ENCODE peak calls at places on chromosomes 16 and 17, in nine cellular contexts. One of them, this sample, is unnamed.

GRCh38 chr16:11552445-11552844 is 34.3 kb downstream of the LITAF start:
- DNase-seq in GM23248: no peak
- DNase-seq in trophoblast cell: no peak
- DNase-seq in PC-3: no peak
- DNase-seq in K562: no peak
- DNase-seq in mammary epithelial cell: no peak
- DNase-seq in adipocyte: no peak
- DNase-seq in mesendoderm: no peak
- DNase-seq in fibroblast of lung: peak
- DNase-seq in this sample: no peak

GRCh38 chr17:70484496-70484895 is 315.2 kb downstream of the KCNJ2 start:
- DNase-seq in GM23248: no peak
- DNase-seq in trophoblast cell: no peak
- DNase-seq in PC-3: no peak
- DNase-seq in K562: no peak
- DNase-seq in mammary epithelial cell: no peak
- DNase-seq in adipocyte: no peak
- DNase-seq in mesendoderm: no peak
- DNase-seq in fibroblast of lung: no peak
- DNase-seq in this sample: no peak

GRCh38 chr17:47736501-47737211 is 3.6 kb downstream of the TBX21 start:
- DNase-seq in GM23248: no peak
- DNase-seq in trophoblast cell: no peak
- DNase-seq in PC-3: no peak
- DNase-seq in K562: no peak
- DNase-seq in mammary epithelial cell: no peak
- DNase-seq in adipocyte: no peak
- DNase-seq in mesendoderm: no peak
- DNase-seq in fibroblast of lung: no peak
- DNase-seq in this sample: no peak

GRCh38 chr17:32286518-32286900 is 20.9 kb downstream of the RHBDL3 start:
- DNase-seq in GM23248: no peak
- DNase-seq in trophoblast cell: no peak
- DNase-seq in PC-3: no peak
- DNase-seq in K562: peak
- DNase-seq in mammary epithelial cell: no peak
- DNase-seq in adipocyte: no peak
- DNase-seq in mesendoderm: no peak
- DNase-seq in fibroblast of lung: no peak
- DNase-seq in this sample: no peak

GRCh38 chr16:22235839-22236745 is 30.0 kb downstream of the EEF2K start:
- DNase-seq in GM23248: peak
- DNase-seq in trophoblast cell: no peak
- DNase-seq in PC-3: no peak
- DNase-seq in K562: no peak
- DNase-seq in mammary epithelial cell: no peak
- DNase-seq in adipocyte: peak
- DNase-seq in mesendoderm: no peak
- DNase-seq in fibroblast of lung: peak
- DNase-seq in this sample: no peak

GRCh38 chr17:66331038-66331816 is 28.8 kb downstream of the PRKCA start:
- DNase-seq in GM23248: no peak
- DNase-seq in trophoblast cell: no peak
- DNase-seq in PC-3: no peak
- DNase-seq in K562: peak
- DNase-seq in mammary epithelial cell: no peak
- DNase-seq in adipocyte: no peak
- DNase-seq in mesendoderm: no peak
- DNase-seq in fibroblast of lung: no peak
- DNase-seq in this sample: no peak

GRCh38 chr17:62093188-62094155 is 28.4 kb upstream of the MED13 start:
- DNase-seq in GM23248: peak
- DNase-seq in trophoblast cell: peak
- DNase-seq in PC-3: peak
- DNase-seq in K562: no peak
- DNase-seq in mammary epithelial cell: peak
- DNase-seq in adipocyte: peak
- DNase-seq in mesendoderm: no peak
- DNase-seq in fibroblast of lung: peak
- DNase-seq in this sample: peak

GRCh38 chr17:2721603-2722002 is 10.0 kb upstream of the CLUH start:
- DNase-seq in GM23248: no peak
- DNase-seq in trophoblast cell: no peak
- DNase-seq in PC-3: no peak
- DNase-seq in K562: no peak
- DNase-seq in mammary epithelial cell: peak
- DNase-seq in adipocyte: no peak
- DNase-seq in mesendoderm: no peak
- DNase-seq in fibroblast of lung: no peak
- DNase-seq in this sample: no peak

GRCh38 chr17:22304667-22305303 is 612.5 kb downstream of the KCNJ18 start:
- DNase-seq in GM23248: no peak
- DNase-seq in trophoblast cell: no peak
- DNase-seq in PC-3: no peak
- DNase-seq in K562: peak
- DNase-seq in mammary epithelial cell: no peak
- DNase-seq in adipocyte: no peak
- DNase-seq in mesendoderm: no peak
- DNase-seq in fibroblast of lung: no peak
- DNase-seq in this sample: no peak

GRCh38 chr16:48272837-48273421 is 25.6 kb upstream of the ABCC11 start:
- DNase-seq in GM23248: no peak
- DNase-seq in trophoblast cell: no peak
- DNase-seq in PC-3: no peak
- DNase-seq in K562: no peak
- DNase-seq in mammary epithelial cell: peak
- DNase-seq in adipocyte: no peak
- DNase-seq in mesendoderm: no peak
- DNase-seq in fibroblast of lung: no peak
- DNase-seq in this sample: no peak

GRCh38 chr16:75038036-75038959 is 39.5 kb downstream of the ZNRF1 start:
- DNase-seq in GM23248: no peak
- DNase-seq in trophoblast cell: no peak
- DNase-seq in PC-3: no peak
- DNase-seq in K562: peak
- DNase-seq in mammary epithelial cell: no peak
- DNase-seq in adipocyte: no peak
- DNase-seq in mesendoderm: no peak
- DNase-seq in fibroblast of lung: no peak
- DNase-seq in this sample: no peak

GRCh38 chr16:19598805-19599204 is 43.3 kb downstream of the VPS35L start:
- DNase-seq in GM23248: no peak
- DNase-seq in trophoblast cell: no peak
- DNase-seq in PC-3: no peak
- DNase-seq in K562: no peak
- DNase-seq in mammary epithelial cell: no peak
- DNase-seq in adipocyte: no peak
- DNase-seq in mesendoderm: no peak
- DNase-seq in fibroblast of lung: no peak
- DNase-seq in this sample: no peak

GRCh38 chr16:29961479-29962343 is at the start of gene TMEM219:
- DNase-seq in GM23248: peak
- DNase-seq in trophoblast cell: peak
- DNase-seq in PC-3: peak
- DNase-seq in K562: peak
- DNase-seq in mammary epithelial cell: peak
- DNase-seq in adipocyte: peak
- DNase-seq in mesendoderm: peak
- DNase-seq in fibroblast of lung: peak
- DNase-seq in this sample: peak

GRCh38 chr17:65099475-65099874 is 37.7 kb upstream of the RGS9 start:
- DNase-seq in GM23248: no peak
- DNase-seq in trophoblast cell: no peak
- DNase-seq in PC-3: no peak
- DNase-seq in K562: no peak
- DNase-seq in mammary epithelial cell: no peak
- DNase-seq in adipocyte: no peak
- DNase-seq in mesendoderm: no peak
- DNase-seq in fibroblast of lung: no peak
- DNase-seq in this sample: no peak

GRCh38 chr17:65099941-65100315 is 37.2 kb upstream of the RGS9 start:
- DNase-seq in GM23248: peak
- DNase-seq in trophoblast cell: peak
- DNase-seq in PC-3: peak
- DNase-seq in K562: no peak
- DNase-seq in mammary epithelial cell: peak
- DNase-seq in adipocyte: peak
- DNase-seq in mesendoderm: no peak
- DNase-seq in fibroblast of lung: peak
- DNase-seq in this sample: no peak

GRCh38 chr17:65102235-65102634 is 34.9 kb upstream of the RGS9 start:
- DNase-seq in GM23248: no peak
- DNase-seq in trophoblast cell: no peak
- DNase-seq in PC-3: no peak
- DNase-seq in K562: no peak
- DNase-seq in mammary epithelial cell: no peak
- DNase-seq in adipocyte: no peak
- DNase-seq in mesendoderm: no peak
- DNase-seq in fibroblast of lung: no peak
- DNase-seq in this sample: no peak

GRCh38 chr17:65101371-65101770 is 35.8 kb upstream of the RGS9 start:
- DNase-seq in GM23248: no peak
- DNase-seq in trophoblast cell: no peak
- DNase-seq in PC-3: no peak
- DNase-seq in K562: no peak
- DNase-seq in mammary epithelial cell: no peak
- DNase-seq in adipocyte: no peak
- DNase-seq in mesendoderm: no peak
- DNase-seq in fibroblast of lung: no peak
- DNase-seq in this sample: no peak

DNA sequence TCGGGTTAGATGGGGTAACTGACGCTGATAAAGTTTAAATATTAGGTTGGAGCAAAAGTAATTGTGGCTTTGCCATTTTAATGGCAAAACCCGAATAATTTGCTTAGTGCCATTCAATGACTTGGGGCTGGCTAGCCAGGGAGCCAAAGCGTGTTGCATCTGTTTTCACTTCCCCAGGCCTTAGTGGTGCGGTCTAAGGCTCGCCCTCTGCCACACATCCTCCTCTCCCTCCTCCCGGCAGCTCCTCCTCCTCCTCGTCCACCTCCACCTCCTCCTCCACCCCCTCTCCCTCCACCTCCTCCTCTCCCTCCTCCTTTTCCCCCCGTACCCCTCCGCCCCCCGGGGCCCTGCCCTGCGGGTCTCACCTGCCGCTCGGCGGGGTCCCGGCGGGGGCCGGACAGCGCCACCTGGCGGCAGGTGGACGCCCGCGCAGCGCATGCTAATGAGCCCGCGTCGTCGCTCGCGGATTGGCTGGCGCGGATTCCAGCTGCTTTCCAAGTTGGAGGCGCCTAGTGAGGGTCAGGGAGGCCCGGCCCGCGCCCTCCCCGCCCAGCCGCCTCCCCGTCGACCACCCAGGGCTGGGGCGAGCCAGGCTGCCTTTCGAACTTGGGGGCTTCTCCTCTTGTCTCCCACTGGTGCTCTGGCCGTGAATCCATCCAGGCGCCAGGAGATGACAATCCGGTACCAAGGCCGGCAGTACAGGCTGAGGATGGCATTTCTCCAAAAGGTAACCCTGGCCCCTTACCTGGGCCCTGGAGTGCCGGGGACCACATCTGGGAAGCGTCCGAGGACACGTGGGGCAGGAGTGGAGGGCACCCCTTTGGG is 36.6 kb upstream of the RGS9 start:
- DNase-seq in GM23248: peak
- DNase-seq in trophoblast cell: peak
- DNase-seq in PC-3: peak
- DNase-seq in K562: peak
- DNase-seq in mammary epithelial cell: peak
- DNase-seq in adipocyte: peak
- DNase-seq in mesendoderm: peak
- DNase-seq in fibroblast of lung: peak
- DNase-seq in this sample: no peak
- H3K9ac ChIP-seq in GM23248: peak
- H3K9ac ChIP-seq in trophoblast cell: peak
- H3K9ac ChIP-seq in PC-3: peak
- H3K9ac ChIP-seq in K562: peak
- H3K9ac ChIP-seq in mammary epithelial cell: peak
- H3K9ac ChIP-seq in adipocyte: peak
- H3K9ac ChIP-seq in mesendoderm: peak
- H3K9ac ChIP-seq in fibroblast of lung: no peak
- H3K9ac ChIP-seq in this sample: peak

DNA sequence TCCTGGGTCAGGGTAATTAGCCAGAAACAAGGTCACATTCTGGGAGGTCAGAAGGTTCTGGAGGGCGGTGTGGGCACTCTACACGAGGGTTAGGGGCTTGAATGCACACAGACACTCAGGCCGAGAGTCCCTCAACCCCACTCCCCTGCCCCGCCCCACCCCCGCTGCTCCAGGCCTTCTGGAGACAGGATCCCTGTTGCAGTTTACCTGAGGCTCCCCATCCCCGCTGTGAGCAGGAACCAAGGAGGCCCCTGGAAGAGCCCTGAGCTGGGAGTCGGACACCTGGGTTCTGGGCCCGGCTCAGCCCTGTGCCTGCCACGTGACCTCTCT is 4.4 kb upstream of the ACTG1 start:
- DNase-seq in GM23248: no peak
- DNase-seq in trophoblast cell: no peak
- DNase-seq in PC-3: no peak
- DNase-seq in K562: no peak
- DNase-seq in mammary epithelial cell: no peak
- DNase-seq in adipocyte: no peak
- DNase-seq in mesendoderm: no peak
- DNase-seq in fibroblast of lung: no peak
- DNase-seq in this sample: no peak
- H3K9ac ChIP-seq in GM23248: peak
- H3K9ac ChIP-seq in trophoblast cell: no peak
- H3K9ac ChIP-seq in PC-3: no peak
- H3K9ac ChIP-seq in K562: peak
- H3K9ac ChIP-seq in mammary epithelial cell: no peak
- H3K9ac ChIP-seq in adipocyte: peak
- H3K9ac ChIP-seq in mesendoderm: peak
- H3K9ac ChIP-seq in fibroblast of lung: no peak
- H3K9ac ChIP-seq in this sample: no peak

GRCh38 chr16:85029981-85030381 is 2.4 kb downstream of the KIAA0513 start:
- DNase-seq in GM23248: no peak
- DNase-seq in trophoblast cell: peak
- DNase-seq in PC-3: peak
- DNase-seq in K562: no peak
- DNase-seq in mammary epithelial cell: no peak
- DNase-seq in adipocyte: no peak
- DNase-seq in mesendoderm: no peak
- DNase-seq in fibroblast of lung: peak
- DNase-seq in this sample: no peak
- H3K9ac ChIP-seq in GM23248: no peak
- H3K9ac ChIP-seq in trophoblast cell: no peak
- H3K9ac ChIP-seq in PC-3: peak
- H3K9ac ChIP-seq in K562: no peak
- H3K9ac ChIP-seq in mammary epithelial cell: no peak
- H3K9ac ChIP-seq in adipocyte: peak
- H3K9ac ChIP-seq in mesendoderm: no peak
- H3K9ac ChIP-seq in fibroblast of lung: no peak
- H3K9ac ChIP-seq in this sample: peak

DNA sequence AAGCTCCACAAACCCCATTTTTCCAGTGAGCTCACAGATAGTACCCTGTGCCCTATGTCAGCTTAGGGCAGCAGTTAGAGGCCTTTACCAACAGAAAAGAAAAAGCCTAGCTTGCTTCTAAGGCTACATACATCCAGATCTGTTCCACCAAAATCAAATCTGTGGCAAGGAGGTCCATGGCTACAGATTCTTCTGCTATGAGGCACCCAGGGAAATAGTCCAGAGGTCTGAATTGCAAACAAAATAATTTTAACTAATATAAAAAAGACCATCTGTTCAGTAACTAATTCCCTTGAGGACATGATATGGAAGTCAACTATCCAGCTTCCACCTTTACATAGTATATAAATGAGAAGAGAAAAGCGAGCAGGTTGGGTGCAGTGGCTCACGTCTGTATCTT is 129.3 kb downstream of the PARN start:
- DNase-seq in GM23248: peak
- DNase-seq in trophoblast cell: no peak
- DNase-seq in PC-3: no peak
- DNase-seq in K562: no peak
- DNase-seq in mammary epithelial cell: no peak
- DNase-seq in adipocyte: peak
- DNase-seq in mesendoderm: no peak
- DNase-seq in fibroblast of lung: peak
- DNase-seq in this sample: no peak
- H3K9ac ChIP-seq in GM23248: peak
- H3K9ac ChIP-seq in trophoblast cell: no peak
- H3K9ac ChIP-seq in PC-3: no peak
- H3K9ac ChIP-seq in K562: no peak
- H3K9ac ChIP-seq in mammary epithelial cell: peak
- H3K9ac ChIP-seq in adipocyte: peak
- H3K9ac ChIP-seq in mesendoderm: no peak
- H3K9ac ChIP-seq in fibroblast of lung: no peak
- H3K9ac ChIP-seq in this sample: peak

This sample was measured in keratinocyte.